ENCODE peak calls at places on chromosomes 4 and X, in five cellular contexts. One of them, this sample, is unnamed.

GRCh38 chr4:145497199-145498149 is 15.8 kb downstream of the SMAD1 start:
- ATAC-seq in left lung: no peak
- ATAC-seq in activated CD4-positive, CD25-positive, alpha-beta regulatory T cell treated with anti-CD3 and anti-CD28 coated beads, Interleukin-2, amount 50 U/mL, for 24 hours: no peak
- ATAC-seq in IMR-90: no peak
- ATAC-seq in naive thymus-derived CD4-positive, alpha-beta T cell: no peak
- ATAC-seq in this sample: no peak

GRCh38 chrX:54042609-54043010 is 1.7 kb downstream of the PHF8 start:
- ATAC-seq in naive thymus-derived CD4-positive, alpha-beta T cell: no peak
- ATAC-seq in left lung: peak
- ATAC-seq in IMR-90: peak
- ATAC-seq in activated CD4-positive, CD25-positive, alpha-beta regulatory T cell treated with anti-CD3 and anti-CD28 coated beads, Interleukin-2, amount 50 U/mL, for 24 hours: no peak
- ATAC-seq in this sample: peak

GRCh38 chr4:143538979-143539669 is 25.6 kb downstream of the SMARCA5 start:
- ATAC-seq in naive thymus-derived CD4-positive, alpha-beta T cell: peak
- ATAC-seq in activated CD4-positive, CD25-positive, alpha-beta regulatory T cell treated with anti-CD3 and anti-CD28 coated beads, Interleukin-2, amount 50 U/mL, for 24 hours: peak
- ATAC-seq in left lung: no peak
- ATAC-seq in IMR-90: no peak
- ATAC-seq in this sample: no peak

GRCh38 chr4:156291317-156291716 is 337.7 kb upstream of the CTSO start:
- ATAC-seq in left lung: peak
- ATAC-seq in IMR-90: peak
- ATAC-seq in activated CD4-positive, CD25-positive, alpha-beta regulatory T cell treated with anti-CD3 and anti-CD28 coated beads, Interleukin-2, amount 50 U/mL, for 24 hours: no peak
- ATAC-seq in naive thymus-derived CD4-positive, alpha-beta T cell: no peak
- ATAC-seq in this sample: peak

GRCh38 chr4:140049924-140050681 is 103.9 kb downstream of the MAML3 start:
- ATAC-seq in naive thymus-derived CD4-positive, alpha-beta T cell: no peak
- ATAC-seq in left lung: no peak
- ATAC-seq in IMR-90: no peak
- ATAC-seq in activated CD4-positive, CD25-positive, alpha-beta regulatory T cell treated with anti-CD3 and anti-CD28 coated beads, Interleukin-2, amount 50 U/mL, for 24 hours: no peak
- ATAC-seq in this sample: peak

GRCh38 chrX:121160987-121161386 is 113.6 kb downstream of the GLUD2 start:
- ATAC-seq in activated CD4-positive, CD25-positive, alpha-beta regulatory T cell treated with anti-CD3 and anti-CD28 coated beads, Interleukin-2, amount 50 U/mL, for 24 hours: no peak
- ATAC-seq in IMR-90: no peak
- ATAC-seq in naive thymus-derived CD4-positive, alpha-beta T cell: no peak
- ATAC-seq in left lung: no peak
- ATAC-seq in this sample: no peak

GRCh38 chrX:71910526-71911022 is at the start of gene NHSL2:
- ATAC-seq in activated CD4-positive, CD25-positive, alpha-beta regulatory T cell treated with anti-CD3 and anti-CD28 coated beads, Interleukin-2, amount 50 U/mL, for 24 hours: peak
- ATAC-seq in naive thymus-derived CD4-positive, alpha-beta T cell: peak
- ATAC-seq in IMR-90: no peak
- ATAC-seq in left lung: peak
- ATAC-seq in this sample: no peak

GRCh38 chrX:106243376-106243775 is 75.3 kb downstream of the PWWP3B start:
- ATAC-seq in left lung: no peak
- ATAC-seq in IMR-90: no peak
- ATAC-seq in activated CD4-positive, CD25-positive, alpha-beta regulatory T cell treated with anti-CD3 and anti-CD28 coated beads, Interleukin-2, amount 50 U/mL, for 24 hours: no peak
- ATAC-seq in naive thymus-derived CD4-positive, alpha-beta T cell: no peak
- ATAC-seq in this sample: no peak

GRCh38 chrX:152632445-152633097 is 5.1 kb upstream of the GABRQ start:
- ATAC-seq in activated CD4-positive, CD25-positive, alpha-beta regulatory T cell treated with anti-CD3 and anti-CD28 coated beads, Interleukin-2, amount 50 U/mL, for 24 hours: no peak
- ATAC-seq in left lung: peak
- ATAC-seq in IMR-90: peak
- ATAC-seq in naive thymus-derived CD4-positive, alpha-beta T cell: no peak
- ATAC-seq in this sample: peak

GRCh38 chr4:169314906-169315305 is 44.1 kb upstream of the SH3RF1 start:
- ATAC-seq in naive thymus-derived CD4-positive, alpha-beta T cell: no peak
- ATAC-seq in IMR-90: peak
- ATAC-seq in left lung: peak
- ATAC-seq in activated CD4-positive, CD25-positive, alpha-beta regulatory T cell treated with anti-CD3 and anti-CD28 coated beads, Interleukin-2, amount 50 U/mL, for 24 hours: no peak
- ATAC-seq in this sample: peak

GRCh38 chr4:56286763-56287162 is 100.5 kb downstream of the AASDH start:
- ATAC-seq in activated CD4-positive, CD25-positive, alpha-beta regulatory T cell treated with anti-CD3 and anti-CD28 coated beads, Interleukin-2, amount 50 U/mL, for 24 hours: no peak
- ATAC-seq in naive thymus-derived CD4-positive, alpha-beta T cell: no peak
- ATAC-seq in IMR-90: no peak
- ATAC-seq in left lung: no peak
- ATAC-seq in this sample: peak

GRCh38 chr4:93396274-93396673 is 432.3 kb upstream of the ATOH1 start:
- ATAC-seq in IMR-90: peak
- ATAC-seq in naive thymus-derived CD4-positive, alpha-beta T cell: no peak
- ATAC-seq in left lung: no peak
- ATAC-seq in activated CD4-positive, CD25-positive, alpha-beta regulatory T cell treated with anti-CD3 and anti-CD28 coated beads, Interleukin-2, amount 50 U/mL, for 24 hours: no peak
- ATAC-seq in this sample: peak

GRCh38 chr4:74682567-74683359 is 111.6 kb downstream of the BTC start:
- ATAC-seq in IMR-90: peak
- ATAC-seq in left lung: peak
- ATAC-seq in naive thymus-derived CD4-positive, alpha-beta T cell: no peak
- ATAC-seq in activated CD4-positive, CD25-positive, alpha-beta regulatory T cell treated with anti-CD3 and anti-CD28 coated beads, Interleukin-2, amount 50 U/mL, for 24 hours: no peak
- ATAC-seq in this sample: peak

GRCh38 chr4:127783026-127783769 is 1.1 kb downstream of the HSPA4L start:
- ATAC-seq in left lung: peak
- ATAC-seq in IMR-90: peak
- ATAC-seq in activated CD4-positive, CD25-positive, alpha-beta regulatory T cell treated with anti-CD3 and anti-CD28 coated beads, Interleukin-2, amount 50 U/mL, for 24 hours: peak
- ATAC-seq in naive thymus-derived CD4-positive, alpha-beta T cell: no peak
- ATAC-seq in this sample: peak